ENCODE peak calls at places on chromosomes 2 and 18, in six cellular contexts. One of them, this sample, is unnamed.
A peak's percentile ranks its signal among the peaks of the same experiment; 100 is the strongest.

GRCh38 chr2:27049422-27050280 is 1.8 kb upstream of the AGBL5 start:
- DNase-seq in H7: peak; percentile 90
- DNase-seq in CD8-positive, alpha-beta T cell: peak; percentile 8
- DNase-seq in prostate gland: peak; percentile 10
- DNase-seq in PC-9: no peak
- DNase-seq in uterus: no peak
- DNase-seq in this sample: no peak

GRCh38 chr2:44965684-44966083 is 24.2 kb downstream of the SIX3 start:
- DNase-seq in H7: no peak
- DNase-seq in CD8-positive, alpha-beta T cell: no peak
- DNase-seq in prostate gland: no peak
- DNase-seq in PC-9: no peak
- DNase-seq in uterus: no peak
- DNase-seq in this sample: no peak

GRCh38 chr18:74179623-74180199 is 31.4 kb downstream of the TIMM21 start:
- DNase-seq in H7: no peak
- DNase-seq in CD8-positive, alpha-beta T cell: no peak
- DNase-seq in prostate gland: no peak
- DNase-seq in PC-9: no peak
- DNase-seq in uterus: no peak
- DNase-seq in this sample: no peak

GRCh38 chr2:27218614-27219013 is 1.4 kb downstream of the CAD start:
- DNase-seq in H7: no peak
- DNase-seq in CD8-positive, alpha-beta T cell: no peak
- DNase-seq in prostate gland: no peak
- DNase-seq in PC-9: no peak
- DNase-seq in uterus: no peak
- DNase-seq in this sample: no peak

GRCh38 chr2:60779426-60779825 is 23.4 kb downstream of the PAPOLG start:
- DNase-seq in H7: no peak
- DNase-seq in CD8-positive, alpha-beta T cell: no peak
- DNase-seq in prostate gland: no peak
- DNase-seq in PC-9: no peak
- DNase-seq in uterus: no peak
- DNase-seq in this sample: no peak

GRCh38 chr2:225282858-225283693 is 116.4 kb upstream of the NYAP2 start:
- DNase-seq in H7: peak; percentile 15
- DNase-seq in CD8-positive, alpha-beta T cell: no peak
- DNase-seq in prostate gland: no peak
- DNase-seq in PC-9: no peak
- DNase-seq in uterus: no peak
- DNase-seq in this sample: no peak

GRCh38 chr18:7596133-7596532 is 29.0 kb downstream of the PTPRM start:
- DNase-seq in H7: no peak
- DNase-seq in CD8-positive, alpha-beta T cell: no peak
- DNase-seq in prostate gland: no peak
- DNase-seq in PC-9: no peak
- DNase-seq in uterus: no peak
- DNase-seq in this sample: no peak

GRCh38 chr2:63000801-63001200 is 49.8 kb upstream of the OTX1 start:
- DNase-seq in H7: no peak
- DNase-seq in CD8-positive, alpha-beta T cell: no peak
- DNase-seq in prostate gland: no peak
- DNase-seq in PC-9: no peak
- DNase-seq in uterus: peak; percentile 20
- DNase-seq in this sample: no peak

GRCh38 chr2:163601377-163601776 is 134.4 kb downstream of the FIGN start:
- DNase-seq in H7: no peak
- DNase-seq in CD8-positive, alpha-beta T cell: no peak
- DNase-seq in prostate gland: no peak
- DNase-seq in PC-9: no peak
- DNase-seq in uterus: no peak
- DNase-seq in this sample: no peak

GRCh38 chr2:204576580-204576979 is 31.3 kb downstream of the PARD3B start:
- DNase-seq in H7: no peak
- DNase-seq in CD8-positive, alpha-beta T cell: no peak
- DNase-seq in prostate gland: no peak
- DNase-seq in PC-9: no peak
- DNase-seq in uterus: no peak
- DNase-seq in this sample: no peak

GRCh38 chr2:69843993-69844392 is 14.5 kb downstream of the GMCL1 start:
- DNase-seq in H7: no peak
- DNase-seq in CD8-positive, alpha-beta T cell: no peak
- DNase-seq in prostate gland: no peak
- DNase-seq in PC-9: no peak
- DNase-seq in uterus: no peak
- DNase-seq in this sample: no peak

GRCh38 chr2:8229546-8229986 is 452.3 kb upstream of the ID2 start:
- DNase-seq in H7: no peak
- DNase-seq in CD8-positive, alpha-beta T cell: peak; percentile 5
- DNase-seq in prostate gland: peak; percentile 46
- DNase-seq in PC-9: no peak
- DNase-seq in uterus: peak; percentile 66
- DNase-seq in this sample: no peak

GRCh38 chr2:209368924-209369323 is 54.9 kb upstream of the MAP2 start:
- DNase-seq in H7: no peak
- DNase-seq in CD8-positive, alpha-beta T cell: no peak
- DNase-seq in prostate gland: peak; percentile 95
- DNase-seq in PC-9: peak; percentile 78
- DNase-seq in uterus: no peak
- DNase-seq in this sample: peak; percentile 98

GRCh38 chr2:172087780-172088244 is 2.5 kb downstream of the DLX1 start:
- DNase-seq in H7: peak; percentile 79
- DNase-seq in CD8-positive, alpha-beta T cell: no peak
- DNase-seq in prostate gland: no peak
- DNase-seq in PC-9: no peak
- DNase-seq in uterus: no peak
- DNase-seq in this sample: no peak

GRCh38 chr2:187440101-187440500 is 8.0 kb downstream of the CALCRL start:
- DNase-seq in H7: no peak
- DNase-seq in CD8-positive, alpha-beta T cell: no peak
- DNase-seq in prostate gland: no peak
- DNase-seq in PC-9: no peak
- DNase-seq in uterus: no peak
- DNase-seq in this sample: no peak

GRCh38 chr2:55611997-55612396 is 5.4 kb downstream of the PPP4R3B start:
- DNase-seq in H7: no peak
- DNase-seq in CD8-positive, alpha-beta T cell: no peak
- DNase-seq in prostate gland: no peak
- DNase-seq in PC-9: no peak
- DNase-seq in uterus: no peak
- DNase-seq in this sample: no peak

GRCh38 chr2:236679906-236680305 is 110.3 kb downstream of the ACKR3 start:
- DNase-seq in H7: no peak
- DNase-seq in CD8-positive, alpha-beta T cell: no peak
- DNase-seq in prostate gland: peak; percentile 84
- DNase-seq in PC-9: no peak
- DNase-seq in uterus: no peak
- DNase-seq in this sample: peak; percentile 78

GRCh38 chr2:234137400-234138014 is 87.0 kb downstream of the SPP2 start:
- DNase-seq in H7: no peak
- DNase-seq in CD8-positive, alpha-beta T cell: no peak
- DNase-seq in prostate gland: peak; percentile 33
- DNase-seq in PC-9: peak; percentile 63
- DNase-seq in uterus: no peak
- DNase-seq in this sample: no peak

GRCh38 chr2:42639340-42640077 is 71.1 kb downstream of the MTA3 start:
- DNase-seq in H7: no peak
- DNase-seq in CD8-positive, alpha-beta T cell: no peak
- DNase-seq in prostate gland: no peak
- DNase-seq in PC-9: no peak
- DNase-seq in uterus: no peak
- DNase-seq in this sample: no peak

GRCh38 chr2:147636888-147637270 is 207.9 kb upstream of the ACVR2A start:
- DNase-seq in H7: no peak
- DNase-seq in CD8-positive, alpha-beta T cell: no peak
- DNase-seq in prostate gland: no peak
- DNase-seq in PC-9: peak; percentile 3
- DNase-seq in uterus: no peak
- DNase-seq in this sample: no peak

GRCh38 chr2:224837558-224837957 is 121.4 kb upstream of the CCDC195 start:
- DNase-seq in H7: no peak
- DNase-seq in CD8-positive, alpha-beta T cell: no peak
- DNase-seq in prostate gland: no peak
- DNase-seq in PC-9: no peak
- DNase-seq in uterus: no peak
- DNase-seq in this sample: no peak

GRCh38 chr2:130288467-130289403 is 54.0 kb upstream of the IMP4 start:
- DNase-seq in H7: peak; percentile 85
- DNase-seq in CD8-positive, alpha-beta T cell: no peak
- DNase-seq in prostate gland: no peak
- DNase-seq in PC-9: peak; percentile 25
- DNase-seq in uterus: no peak
- DNase-seq in this sample: no peak

GRCh38 chr2:127052068-127052770 is 54.7 kb downstream of the BIN1 start:
- DNase-seq in H7: peak; percentile 55
- DNase-seq in CD8-positive, alpha-beta T cell: no peak
- DNase-seq in prostate gland: no peak
- DNase-seq in PC-9: no peak
- DNase-seq in uterus: no peak
- DNase-seq in this sample: no peak

GRCh38 chr2:109184368-109184767 is 55.4 kb downstream of the SH3RF3 start:
- DNase-seq in H7: no peak
- DNase-seq in CD8-positive, alpha-beta T cell: no peak
- DNase-seq in prostate gland: no peak
- DNase-seq in PC-9: no peak
- DNase-seq in uterus: no peak
- DNase-seq in this sample: no peak

GRCh38 chr2:109187711-109188484 is 58.9 kb downstream of the SH3RF3 start:
- DNase-seq in H7: no peak
- DNase-seq in CD8-positive, alpha-beta T cell: no peak
- DNase-seq in prostate gland: no peak
- DNase-seq in PC-9: no peak
- DNase-seq in uterus: no peak
- DNase-seq in this sample: no peak

GRCh38 chr2:109186656-109187250 is 57.7 kb downstream of the SH3RF3 start:
- DNase-seq in H7: no peak
- DNase-seq in CD8-positive, alpha-beta T cell: no peak
- DNase-seq in prostate gland: no peak
- DNase-seq in PC-9: no peak
- DNase-seq in uterus: no peak
- DNase-seq in this sample: no peak

GRCh38 chr2:109185338-109185737 is 56.3 kb downstream of the SH3RF3 start:
- DNase-seq in H7: no peak
- DNase-seq in CD8-positive, alpha-beta T cell: no peak
- DNase-seq in prostate gland: peak; percentile 53
- DNase-seq in PC-9: no peak
- DNase-seq in uterus: peak; percentile 32
- DNase-seq in this sample: no peak

DNA sequence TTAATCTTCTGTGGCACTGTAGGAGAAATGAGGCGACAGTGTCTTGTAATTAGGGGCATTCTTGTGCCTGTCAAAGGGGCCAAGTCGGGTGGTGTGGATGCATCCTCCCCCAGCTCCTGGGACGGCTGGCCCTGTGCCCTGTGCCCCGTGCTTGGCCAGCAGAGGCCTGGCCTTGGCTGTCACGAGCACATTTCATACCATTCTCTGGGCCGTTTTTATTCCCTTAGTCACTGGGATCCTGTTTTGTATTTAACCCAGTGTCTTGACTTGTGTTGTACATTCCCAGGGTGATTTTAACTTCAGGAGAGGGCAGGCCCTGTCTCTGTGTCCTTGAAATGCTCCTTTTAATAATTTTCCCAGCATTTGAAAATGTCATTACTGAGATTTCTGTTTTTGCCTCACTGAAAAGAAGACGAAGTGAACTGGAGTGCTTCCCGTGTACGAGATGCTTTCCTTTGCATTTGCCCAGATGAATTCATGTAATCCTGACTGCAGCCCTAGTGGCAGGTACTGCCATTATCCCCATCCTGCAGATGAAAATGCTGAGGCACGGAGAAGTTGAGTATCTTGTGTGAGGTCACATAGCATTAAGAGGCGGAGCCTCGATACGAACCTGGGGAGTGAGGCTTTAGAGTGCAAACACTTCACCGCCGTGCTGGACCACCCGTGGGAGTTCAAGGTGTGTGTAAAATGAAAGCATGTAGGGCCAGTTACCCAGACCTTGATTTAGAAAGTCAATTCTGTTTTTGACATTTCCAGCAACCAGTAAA is 57.0 kb downstream of the SH3RF3 start:
- DNase-seq in H7: no peak
- DNase-seq in CD8-positive, alpha-beta T cell: no peak
- DNase-seq in prostate gland: no peak
- DNase-seq in PC-9: no peak
- DNase-seq in uterus: peak; percentile 36
- DNase-seq in this sample: no peak
- H3K4me3 ChIP-seq in H7: no peak overlapping the region
- H3K4me3 ChIP-seq in CD8-positive, alpha-beta T cell: no peak overlapping the region
- H3K4me3 ChIP-seq in prostate gland: no peak overlapping the region
- H3K4me3 ChIP-seq in PC-9: no peak overlapping the region
- H3K4me3 ChIP-seq in uterus: no peak overlapping the region
- H3K4me3 ChIP-seq in this sample: no peak overlapping the region

GRCh38 chr2:71417300-71418202 is 35.8 kb upstream of the DYSF start:
- DNase-seq in H7: no peak
- DNase-seq in CD8-positive, alpha-beta T cell: no peak
- DNase-seq in prostate gland: no peak
- DNase-seq in PC-9: no peak
- DNase-seq in uterus: no peak
- DNase-seq in this sample: no peak
- H3K4me3 ChIP-seq in H7: peak overlapping the region; percentile 31
- H3K4me3 ChIP-seq in CD8-positive, alpha-beta T cell: no peak overlapping the region
- H3K4me3 ChIP-seq in prostate gland: no peak overlapping the region
- H3K4me3 ChIP-seq in PC-9: peak overlapping the region; percentile 59
- H3K4me3 ChIP-seq in uterus: no peak overlapping the region
- H3K4me3 ChIP-seq in this sample: no peak overlapping the region

DNA sequence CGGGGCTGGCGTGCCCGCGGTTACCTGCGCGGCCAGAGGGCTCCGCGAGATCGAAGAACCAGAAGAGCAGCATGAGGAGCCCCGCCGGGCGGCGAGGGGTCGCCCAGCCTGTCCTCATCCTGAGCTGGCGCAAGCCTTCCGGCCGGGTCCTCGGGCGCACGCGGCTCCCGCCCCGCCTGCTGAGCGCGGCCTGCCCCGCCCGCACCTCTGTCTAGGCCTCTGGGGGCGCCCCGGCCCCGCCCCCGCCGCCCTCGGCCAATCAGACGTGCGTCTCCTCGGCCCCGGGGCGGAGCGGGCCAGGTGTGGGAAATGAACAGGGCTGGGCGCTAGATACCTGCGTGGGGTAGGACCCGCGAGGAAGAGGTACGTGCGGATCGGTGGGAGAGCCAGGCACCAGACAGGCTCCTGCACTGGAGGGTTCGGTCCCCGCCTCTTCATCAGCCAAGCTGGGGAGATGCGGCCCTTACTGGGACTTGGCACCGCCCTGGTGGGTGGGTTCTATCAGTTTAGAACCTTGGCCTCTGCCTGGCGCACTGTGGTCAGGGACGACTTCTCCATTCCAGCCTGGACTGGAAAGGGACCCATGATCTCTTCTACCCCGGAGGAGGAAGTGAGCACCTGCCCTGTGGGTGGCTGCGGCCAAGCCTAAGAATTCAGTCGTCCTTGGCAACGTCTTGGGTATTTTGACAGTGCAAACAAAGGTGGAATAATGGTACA is 106.7 kb upstream of the CD302 start:
- DNase-seq in H7: peak; percentile 95
- DNase-seq in CD8-positive, alpha-beta T cell: peak; percentile 68
- DNase-seq in prostate gland: peak; percentile 20
- DNase-seq in PC-9: peak; percentile 81
- DNase-seq in uterus: no peak
- DNase-seq in this sample: no peak
- H3K4me3 ChIP-seq in H7: peak within 1 kb of the TSS; percentile 76
- H3K4me3 ChIP-seq in CD8-positive, alpha-beta T cell: peak within 1 kb of the TSS; percentile 97
- H3K4me3 ChIP-seq in prostate gland: peak within 1 kb of the TSS; percentile 19
- H3K4me3 ChIP-seq in PC-9: peak within 1 kb of the TSS; percentile 54
- H3K4me3 ChIP-seq in uterus: peak within 1 kb of the TSS; percentile 14
- H3K4me3 ChIP-seq in this sample: no peak within 1 kb of the TSS

GRCh38 chr2:230225486-230225885 is at the start of gene SP140:
- DNase-seq in H7: no peak
- DNase-seq in CD8-positive, alpha-beta T cell: peak; percentile 51
- DNase-seq in prostate gland: no peak
- DNase-seq in PC-9: no peak
- DNase-seq in uterus: no peak
- DNase-seq in this sample: no peak
- H3K4me3 ChIP-seq in H7: no peak within 1 kb of the TSS
- H3K4me3 ChIP-seq in CD8-positive, alpha-beta T cell: peak within 1 kb of the TSS; percentile 50
- H3K4me3 ChIP-seq in prostate gland: no peak within 1 kb of the TSS
- H3K4me3 ChIP-seq in PC-9: no peak within 1 kb of the TSS
- H3K4me3 ChIP-seq in uterus: no peak within 1 kb of the TSS
- H3K4me3 ChIP-seq in this sample: no peak within 1 kb of the TSS